ENCODE peak calls at places on chromosomes 11 and 22, in four cellular contexts. K is cardiac muscle cell, Y is uterus, A is fibroblast of villous mesenchyme. C is an unnamed sample.

GRCh38 chr11:12185914-12186313 is 75.5 kb downstream of the MICAL2 start:
- DNase-seq in K (peak), Y (no peak), A (peak), C (peak)

GRCh38 chr22:32803020-32803758 is 1.7 kb downstream of the TIMP3 start:
- DNase-seq in K (no peak), Y (peak), A (peak), C (peak)

GRCh38 chr11:35367491-35367890 is 51.9 kb downstream of the SLC1A2 start:
- DNase-seq in K (no peak), Y (no peak), A (peak), C (peak)

GRCh38 chr22:44676441-44677298 is 25.3 kb upstream of the PRR5 start:
- DNase-seq in K (peak), Y (no peak), A (peak), C (no peak)

GRCh38 chr11:64659417-64660144 is 63.4 kb downstream of the NRXN2 start:
- DNase-seq in K (no peak), Y (no peak), A (peak), C (peak)

GRCh38 chr11:94740975-94741707 is 27.0 kb upstream of the AMOTL1 start:
- DNase-seq in K (peak), Y (peak), A (peak), C (peak)

GRCh38 chr22:26286091-26286780 is 117.0 kb downstream of the SEZ6L start:
- DNase-seq in K (no peak), Y (no peak), A (no peak), C (no peak)

GRCh38 chr11:33515347-33515746 is 185.3 kb downstream of the C11orf91 start:
- DNase-seq in K (no peak), Y (peak), A (no peak), C (peak)

GRCh38 chr11:34685864-34686263 is 65.0 kb downstream of the EHF start:
- DNase-seq in K (no peak), Y (no peak), A (no peak), C (no peak)

GRCh38 chr11:110505514-110506284 is 76.0 kb downstream of the FDX1 start:
- DNase-seq in K (no peak), Y (no peak), A (no peak), C (no peak)

GRCh38 chr22:23530106-23530505 is 50.0 kb downstream of the IGLL1 start:
- DNase-seq in K (no peak), Y (no peak), A (no peak), C (no peak)

GRCh38 chr11:75508051-75508561 is 17.6 kb downstream of the GDPD5 start:
- DNase-seq in K (no peak), Y (no peak), A (no peak), C (no peak)

GRCh38 chr22:23193420-23193819 is 13.1 kb downstream of the BCR start:
- DNase-seq in K (no peak), Y (no peak), A (no peak), C (no peak)

DNA sequence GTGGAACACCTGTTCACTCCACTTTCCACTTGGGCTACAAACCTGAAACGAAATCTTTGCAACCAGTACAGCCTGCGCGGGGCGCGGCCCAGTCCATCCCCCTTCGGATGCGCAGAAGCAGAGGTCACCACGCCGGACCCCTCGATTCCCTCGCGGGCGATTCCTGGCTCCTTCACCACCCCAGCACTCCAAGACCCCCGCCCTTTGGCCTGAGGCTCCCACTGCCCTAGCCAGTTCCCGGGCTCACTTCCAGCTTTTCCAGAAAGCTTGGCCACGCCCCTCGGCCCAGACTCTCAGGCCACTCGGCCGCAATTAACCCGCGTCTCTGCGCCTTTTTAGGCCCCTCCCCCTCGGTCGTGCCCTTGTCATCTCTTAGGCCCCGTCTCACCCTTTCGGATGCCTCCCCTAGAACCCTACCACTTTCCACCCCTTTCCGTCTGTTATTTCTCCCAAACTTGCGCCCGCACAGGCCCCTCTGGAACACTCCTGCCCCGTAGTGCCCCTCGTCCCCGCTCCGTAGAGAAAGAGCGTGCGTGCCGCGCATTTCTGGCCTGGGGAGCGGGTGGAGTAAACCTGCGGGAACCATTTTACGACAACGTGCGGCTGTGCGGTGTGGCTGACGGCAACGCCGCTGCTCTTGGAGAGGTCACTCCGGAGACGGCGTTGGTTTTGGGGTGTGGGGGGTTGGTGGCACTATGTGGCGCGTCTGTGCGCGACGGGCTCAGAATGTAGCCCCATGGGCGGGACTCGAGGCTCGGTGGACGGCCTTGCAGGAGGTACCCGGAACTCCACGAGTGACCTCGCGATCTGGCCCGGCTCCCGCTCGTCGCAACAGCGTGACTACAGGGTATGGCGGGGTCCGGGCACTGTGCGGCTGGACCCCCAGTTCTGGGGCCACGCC is at the start of gene DLAT:
- DNase-seq in K (peak), Y (peak), A (peak), C (peak)
- TF ChIP-seq CTCF in K (no peak), Y (no peak), A (no peak), C (no peak)

GRCh38 chr22:45977551-45978274 is 751 bp upstream of the WNT7B start:
- DNase-seq in K (peak), Y (no peak), A (no peak), C (no peak)

GRCh38 chr22:45980776-45981175 is 3.8 kb upstream of the WNT7B start:
- DNase-seq in K (no peak), Y (no peak), A (no peak), C (no peak)

GRCh38 chr22:45976351-45977002 is 485 bp downstream of the WNT7B start:
- DNase-seq in K (peak), Y (no peak), A (no peak), C (no peak)

GRCh38 chr22:45977003-45977395 is at the start of gene WNT7B:
- DNase-seq in K (peak), Y (no peak), A (no peak), C (no peak)

DNA sequence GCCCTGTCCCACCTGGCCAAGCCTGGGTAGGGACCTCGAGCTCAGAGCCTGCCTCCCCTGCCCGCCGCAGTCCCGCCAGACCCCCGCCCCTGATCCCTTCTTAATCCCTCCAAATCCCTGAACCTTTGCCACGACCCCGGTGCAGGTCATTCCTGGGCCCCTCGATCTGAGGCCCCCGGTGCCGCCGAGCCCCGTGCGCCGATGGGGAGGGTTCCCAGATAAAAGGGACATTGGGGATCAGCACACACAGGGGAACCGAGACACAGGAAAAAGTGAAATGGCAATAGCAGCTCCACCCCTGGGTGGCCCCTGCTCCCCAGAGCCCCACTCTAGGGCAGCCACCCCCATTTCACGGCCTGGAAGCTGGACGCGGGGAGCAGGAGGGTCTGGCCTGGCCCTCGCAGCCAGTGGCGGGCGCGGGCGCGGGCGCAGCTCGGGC is 1.3 kb upstream of the WNT7B start:
- DNase-seq in K (no peak), Y (no peak), A (no peak), C (no peak)
- H3K4me3 ChIP-seq in K (no peak), Y (peak), A (no peak), C (no peak)

GRCh38 chr11:86140334-86140733 is 71.5 kb upstream of the PICALM start:
- DNase-seq in K (no peak), Y (no peak), A (no peak), C (no peak)
- TF ChIP-seq CTCF in K (no peak), Y (no peak), A (no peak), C (no peak)

DNA sequence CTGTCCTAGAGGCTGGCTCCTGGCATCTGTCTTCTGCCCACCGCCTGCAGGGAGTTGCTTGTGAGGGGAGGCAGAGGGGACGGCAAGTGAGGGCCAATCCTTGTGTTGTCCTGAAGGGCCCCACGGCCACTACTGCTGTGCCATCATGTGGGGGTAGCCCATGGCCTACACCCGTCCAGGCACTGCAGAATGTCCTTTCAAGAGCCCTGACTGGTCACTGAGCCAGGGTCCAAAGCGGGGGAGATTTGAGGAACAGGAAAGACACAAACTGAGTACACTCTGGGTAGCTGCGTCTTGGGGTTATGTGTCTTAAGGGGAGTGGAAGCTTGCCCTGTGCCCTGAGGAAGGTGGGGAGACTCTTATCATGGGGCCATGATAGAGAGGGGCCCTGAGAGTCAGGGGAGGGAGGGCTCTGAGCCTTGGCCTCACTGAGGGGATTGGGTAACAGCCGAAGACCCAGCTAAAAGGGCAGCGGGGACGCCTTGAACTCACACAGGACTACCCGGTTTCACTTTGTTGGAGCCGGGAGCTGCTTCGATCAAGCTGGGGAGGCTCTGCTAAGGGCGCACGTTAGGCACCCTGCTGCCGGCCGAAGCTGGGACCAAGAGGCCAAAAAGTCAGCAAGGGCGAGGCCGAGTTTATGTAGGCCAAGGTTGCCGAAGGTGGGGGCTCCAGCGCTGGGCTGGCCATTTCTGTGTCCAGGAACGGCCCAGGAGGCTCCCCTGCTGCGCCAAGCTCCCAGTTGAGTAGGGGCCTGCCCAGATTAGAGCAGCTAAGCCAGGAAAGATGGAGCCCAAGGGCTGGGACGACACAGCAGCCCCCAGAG is 1.9 kb downstream of the TBX1 start:
- DNase-seq in K (no peak), Y (no peak), A (no peak), C (no peak)
- H3K4me3 ChIP-seq in K (no peak), Y (no peak), A (no peak), C (no peak)

DNA sequence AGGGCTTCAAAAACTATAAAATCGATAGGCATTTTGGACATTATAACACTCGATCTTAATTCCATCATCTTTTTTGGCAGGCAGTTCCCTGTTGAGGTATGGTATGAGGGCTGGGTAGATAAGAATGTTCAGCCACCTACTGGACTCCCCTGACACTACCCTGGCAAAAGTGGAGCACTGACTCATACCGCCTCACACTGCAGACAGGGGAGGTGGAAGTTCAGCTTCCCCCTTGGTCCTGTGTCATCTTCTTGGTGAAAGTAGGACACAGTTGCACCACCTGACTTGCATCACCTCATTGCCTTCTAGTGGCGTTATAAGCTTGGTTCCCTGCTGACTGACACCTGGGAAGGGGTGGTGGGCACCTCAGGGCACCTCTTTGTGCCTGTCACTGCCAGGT is 30.4 kb downstream of the PAAF1 start:
- DNase-seq in K (no peak), Y (no peak), A (peak), C (peak)
- TF ChIP-seq CTCF in K (peak), Y (no peak), A (peak), C (peak)

DNA sequence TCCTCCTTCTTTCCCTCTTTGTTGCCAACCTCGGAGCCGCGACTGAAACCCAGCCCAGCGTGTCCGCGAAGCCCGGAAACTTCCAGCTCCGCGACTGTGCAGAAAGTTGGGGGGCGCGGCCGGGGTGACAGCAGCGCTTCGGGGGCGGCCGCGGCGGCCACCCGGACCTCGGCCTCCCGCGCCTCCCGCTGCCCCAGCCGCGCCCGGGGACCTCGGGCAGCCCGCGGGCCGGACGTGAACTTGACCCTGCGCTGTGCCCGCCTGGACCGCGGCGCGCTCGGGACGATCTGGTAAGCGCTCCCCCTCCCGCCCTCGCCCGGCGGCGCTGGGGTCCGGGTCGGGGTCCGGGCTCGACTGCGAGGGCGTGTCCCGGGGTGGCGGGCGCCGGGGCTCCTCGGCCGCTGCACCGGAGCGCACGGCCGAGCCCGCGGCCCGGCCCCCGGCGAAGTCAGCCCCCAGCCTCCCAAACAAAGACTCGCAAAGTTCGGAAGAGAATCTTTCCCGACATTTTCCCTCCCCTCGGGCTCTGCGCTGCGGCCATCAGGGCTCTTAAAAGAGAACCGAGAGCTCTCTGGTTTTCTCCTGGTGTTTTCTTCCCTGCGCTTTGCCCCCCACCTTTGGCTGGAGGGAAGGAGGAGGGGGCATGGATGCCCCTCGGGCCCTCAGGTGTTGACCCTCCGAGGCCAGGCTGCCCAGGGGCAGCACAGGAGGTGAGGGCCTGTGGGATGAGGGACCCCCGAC is 67.9 kb upstream of the WNT7B start:
- DNase-seq in K (peak), Y (peak), A (peak), C (no peak)
- H3K4me3 ChIP-seq in K (peak), Y (peak), A (peak), C (peak)

DNA sequence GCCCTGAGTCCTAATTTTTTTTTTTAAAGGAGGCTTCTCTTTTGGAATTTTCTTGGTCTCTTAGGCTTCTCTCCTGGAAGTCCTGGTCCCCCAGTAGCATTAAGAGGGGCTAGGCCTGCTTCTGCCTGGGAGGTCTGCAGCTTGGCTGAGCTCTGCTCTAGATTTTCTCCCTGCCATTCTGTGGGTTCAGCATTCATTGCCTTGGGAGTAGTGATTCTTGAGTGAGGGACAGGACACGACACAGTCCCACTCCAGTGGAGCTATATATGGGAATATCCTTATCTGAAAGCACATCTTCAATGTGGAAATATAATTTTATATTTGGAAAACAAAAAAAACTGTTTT is 3.7 kb downstream of the IGSF22 start:
- DNase-seq in K (no peak), Y (no peak), A (no peak), C (no peak)
- TF ChIP-seq CTCF in K (no peak), Y (no peak), A (no peak), C (no peak)

GRCh38 chr22:49849161-49850020 is 4.3 kb upstream of the ZBED4 start:
- DNase-seq in K (no peak), Y (no peak), A (no peak), C (no peak)
- H3K4me3 ChIP-seq in K (peak), Y (peak), A (peak), C (peak)

DNA sequence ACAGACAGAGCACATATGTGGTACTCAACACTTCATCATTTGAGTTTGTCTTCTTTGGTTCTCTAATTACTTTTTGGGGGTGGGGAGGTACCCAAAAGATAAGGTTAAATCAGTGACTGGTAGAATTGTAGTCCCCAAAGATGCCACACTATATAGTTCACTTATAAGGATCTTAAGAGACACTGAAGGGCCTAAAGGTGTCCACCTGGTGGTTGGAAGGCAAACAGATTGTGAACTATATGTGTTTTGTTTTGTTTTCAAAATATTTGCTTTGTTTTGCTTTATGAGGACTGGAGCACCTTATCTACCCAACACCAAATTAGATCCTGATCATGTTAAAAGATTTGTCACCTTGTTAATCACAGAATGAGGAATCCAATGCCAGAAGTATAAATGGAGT is 136.1 kb downstream of the DCDC1 start:
- DNase-seq in K (no peak), Y (no peak), A (no peak), C (peak)
- TF ChIP-seq CTCF in K (peak), Y (no peak), A (no peak), C (peak)

C was measured in choroid plexus epithelial cell.